ENCODE peak calls at places on chromosomes 3 and 15, in five cellular contexts. F is left lung, B is left ventricle myocardium inferior, W is psoas muscle, Y is small intestine. C is an unnamed sample. For H3K4me1, the result is how much of the 10 kb centered on the place peaks cover.

GRCh38 chr3:117558681-117559080 is 849.1 kb downstream of the TUSC7 start:
- DNase-seq in F (no peak), B (no peak), W (no peak), Y (no peak), C (no peak)

GRCh38 chr3:171712168-171712938 is 97.9 kb downstream of the PLD1 start:
- DNase-seq in F (no peak), B (no peak), W (no peak), Y (no peak), C (no peak)

GRCh38 chr3:189621948-189622603 is 9.1 kb upstream of the TP63 start:
- DNase-seq in F (no peak), B (no peak), W (peak), Y (no peak), C (no peak)

GRCh38 chr3:162354343-162354742 is 857.7 kb downstream of the OTOL1 start:
- DNase-seq in F (no peak), B (no peak), W (no peak), Y (no peak), C (no peak)

GRCh38 chr3:5489536-5489935 is 302.0 kb downstream of the EDEM1 start:
- DNase-seq in F (no peak), B (no peak), W (no peak), Y (peak), C (no peak)

GRCh38 chr3:26627080-26627479 is 4.5 kb downstream of the LRRC3B start:
- DNase-seq in F (no peak), B (no peak), W (no peak), Y (no peak), C (no peak)

GRCh38 chr3:132290833-132291232 is 26.4 kb upstream of the ACP3 start:
- DNase-seq in F (no peak), B (no peak), W (no peak), Y (peak), C (no peak)

GRCh38 chr15:65595960-65596359 is 15.0 kb downstream of the INTS14 start:
- DNase-seq in F (no peak), B (no peak), W (no peak), Y (no peak), C (no peak)

GRCh38 chr3:37935290-37935668 is 55.3 kb upstream of the VILL start:
- DNase-seq in F (no peak), B (no peak), W (no peak), Y (peak), C (no peak)

GRCh38 chr3:139199421-139200010 is 144.3 kb upstream of the MRPS22 start:
- DNase-seq in F (no peak), B (no peak), W (no peak), Y (no peak), C (no peak)

DNA sequence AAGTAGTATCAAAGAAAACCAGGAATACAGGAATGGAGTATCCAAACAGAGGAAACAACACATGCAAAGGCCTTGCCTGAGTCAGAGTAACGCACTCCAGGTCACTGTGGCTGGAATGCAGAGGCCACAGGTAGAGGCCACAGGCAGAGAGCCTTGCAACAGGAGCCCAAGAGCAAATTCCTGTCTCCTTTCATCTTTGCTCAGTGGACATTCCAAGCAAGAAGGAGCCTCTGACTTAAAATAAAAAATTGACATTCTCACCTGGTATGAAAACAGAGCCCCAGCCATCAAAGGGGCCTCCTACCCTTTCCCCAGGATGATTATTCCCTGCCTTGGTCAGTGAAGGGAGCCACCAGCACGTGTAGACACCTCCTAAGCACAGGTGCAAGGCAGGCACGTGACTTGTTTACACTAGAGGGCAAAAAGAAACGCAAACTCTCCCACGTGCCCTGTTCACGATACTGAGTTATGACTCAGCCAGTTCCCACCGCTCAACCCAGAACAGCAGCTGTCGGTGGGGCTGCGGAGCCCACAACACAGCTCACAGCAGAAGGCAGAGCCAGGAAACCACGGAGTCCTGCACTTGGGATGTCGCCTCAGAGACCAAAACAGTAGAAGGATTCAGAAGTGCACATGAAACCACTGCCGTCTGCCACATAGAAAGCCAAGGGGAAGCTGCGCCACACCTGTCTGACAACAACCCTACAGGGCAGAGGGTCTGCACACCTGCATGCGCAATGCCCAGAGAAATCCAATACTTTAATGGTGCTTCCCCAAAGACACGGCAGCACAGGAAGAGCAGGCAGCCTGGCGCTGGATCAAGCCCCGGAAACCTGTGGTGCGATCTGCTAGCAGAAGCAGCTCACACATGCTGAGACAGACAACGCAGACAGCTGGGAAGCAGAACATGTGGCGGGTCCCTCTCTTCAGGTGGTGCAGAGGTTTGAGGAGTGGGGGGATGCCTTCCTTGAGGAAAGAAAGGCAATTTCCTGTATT is 52.1 kb downstream of the ITGB5 start:
- DNase-seq in F (peak), B (peak), W (peak), Y (peak), C (peak)
- H3K4me1 ChIP-seq in F (half or more), B (half or more), W (under half), Y (under half), C (half or more)

DNA sequence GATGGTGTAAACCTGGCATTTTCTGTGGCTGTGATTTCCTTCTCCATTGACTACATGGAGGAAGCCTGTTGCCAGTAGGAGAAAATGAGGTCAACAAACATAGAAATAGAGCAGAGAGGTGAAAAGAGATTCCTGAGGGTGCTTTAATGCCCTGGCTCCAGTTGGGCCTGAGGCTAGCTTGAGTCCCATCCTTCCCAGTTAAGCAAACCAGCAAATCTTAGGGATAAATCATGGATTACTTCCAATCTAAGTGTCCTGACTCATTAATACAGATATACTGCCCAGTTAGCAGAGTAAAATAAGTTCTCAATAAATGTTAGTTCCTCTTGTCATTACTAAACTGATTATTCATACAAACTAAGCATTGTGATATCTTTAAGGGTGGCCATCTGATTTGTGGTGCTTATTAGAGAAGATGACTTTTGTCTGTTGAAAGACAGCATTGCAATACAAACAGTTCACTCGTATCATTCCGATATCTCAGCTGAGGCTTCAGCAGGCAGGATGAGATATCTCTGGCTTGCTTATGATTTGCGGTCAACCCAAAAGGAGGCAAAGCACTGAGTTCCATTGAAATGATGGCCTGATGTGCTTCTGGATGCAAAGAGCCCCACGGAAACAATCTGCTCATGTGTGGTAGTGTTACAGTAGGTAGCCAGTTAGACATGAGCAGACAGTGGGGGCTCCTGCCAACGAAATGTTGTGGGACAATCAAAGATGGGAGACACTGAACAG is 6.6 kb upstream of the STARD5 start:
- DNase-seq in F (no peak), B (no peak), W (no peak), Y (no peak), C (no peak)
- H3K4me3 ChIP-seq in F (no peak), B (peak), W (no peak), Y (no peak), C (no peak)

GRCh38 chr15:41043276-41043675 is 72.8 kb downstream of the INO80 start:
- DNase-seq in F (no peak), B (no peak), W (no peak), Y (no peak), C (no peak)
- H3K27ac ChIP-seq in F (no peak), B (no peak), W (no peak), Y (no peak), C (no peak)

DNA sequence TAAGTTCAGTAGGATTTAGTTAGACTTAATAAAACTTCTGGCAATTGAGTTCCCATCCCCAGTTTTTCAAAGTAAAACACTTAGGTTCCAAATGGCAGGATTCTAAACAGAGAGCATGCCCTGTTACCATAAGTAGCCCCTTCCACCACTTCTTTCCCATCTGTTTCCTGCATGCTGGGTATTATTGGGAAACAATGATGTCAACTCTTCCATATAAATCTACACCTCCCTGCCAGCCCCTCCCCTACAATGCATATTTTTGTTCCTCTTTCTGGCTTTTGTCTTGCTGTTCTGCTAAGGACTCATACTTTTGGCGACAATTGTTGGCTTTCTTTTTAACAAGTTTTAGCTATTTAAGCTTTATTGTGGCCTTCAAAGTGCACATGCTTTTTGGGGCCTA is 11.1 kb downstream of the ARHGAP31 start:
- DNase-seq in F (no peak), B (no peak), W (no peak), Y (no peak), C (peak)
- H3K4me1 ChIP-seq in F (half or more), B (half or more), W (under half), Y (under half), C (half or more)

GRCh38 chr3:47579875-47580274 is 1.2 kb upstream of the CSPG5 start:
- DNase-seq in F (no peak), B (no peak), W (no peak), Y (no peak), C (no peak)
- H3K4me3 ChIP-seq in F (no peak), B (no peak), W (no peak), Y (no peak), C (no peak)

GRCh38 chr15:77568014-77568959 is 64.4 kb downstream of the LINGO1 start:
- DNase-seq in F (no peak), B (no peak), W (no peak), Y (no peak), C (no peak)
- H3K27ac ChIP-seq in F (no peak), B (peak), W (no peak), Y (no peak), C (no peak)